ENCODE peak calls at places on chromosome 19, in eight cellular contexts. T, I, F, M, R, N, Y and E are unnamed samples.
A peak's percentile ranks its signal among the peaks of the same experiment; 100 is the strongest.

GRCh38 chr19:50500060-50500752 is 10.8 kb downstream of the JOSD2 start:
- DNase-seq in T (peak; percentile 84), I (no peak), F (no peak), M (no peak), R (no peak), N (no peak), Y (no peak), E (no peak)

GRCh38 chr19:13103961-13104847 is 1.5 kb upstream of the LYL1 start:
- DNase-seq in T (no peak), I (no peak), F (no peak), M (no peak), R (peak; percentile 69), N (no peak), Y (peak; percentile 51), E (no peak)

GRCh38 chr19:31261651-31262331 is 87.4 kb downstream of the TSHZ3 start:
- DNase-seq in T (no peak), I (peak; percentile 8), F (peak; percentile 91), M (no peak), R (no peak), N (no peak), Y (no peak), E (peak; percentile 83)

GRCh38 chr19:47514151-47514868 is 553 bp downstream of the NAPA start:
- DNase-seq in T (no peak), I (no peak), F (no peak), M (no peak), R (no peak), N (no peak), Y (peak; percentile 48), E (no peak)

GRCh38 chr19:33125929-33126388 is 6.0 kb upstream of the WDR88 start:
- DNase-seq in T (peak; percentile 16), I (peak; percentile 42), F (peak; percentile 75), M (no peak), R (no peak), N (peak; percentile 64), Y (peak; percentile 40), E (peak; percentile 66)

GRCh38 chr19:55196803-55197202 is 12.5 kb downstream of the PTPRH start:
- DNase-seq in T (no peak), I (no peak), F (no peak), M (no peak), R (no peak), N (no peak), Y (no peak), E (no peak)

GRCh38 chr19:39413903-39414608 is 1.6 kb downstream of the PLEKHG2 start:
- DNase-seq in T (no peak), I (no peak), F (peak; percentile 40), M (no peak), R (peak; percentile 54), N (peak; percentile 39), Y (peak; percentile 45), E (peak; percentile 40)

GRCh38 chr19:15260939-15261338 is 28.7 kb upstream of the EPHX3 start:
- DNase-seq in T (no peak), I (no peak), F (no peak), M (no peak), R (no peak), N (no peak), Y (no peak), E (peak; percentile 23)

GRCh38 chr19:47247308-47247990 is 8.9 kb upstream of the CCDC9 start:
- DNase-seq in T (peak; percentile 34), I (peak; percentile 49), F (peak; percentile 80), M (no peak), R (peak; percentile 78), N (peak; percentile 78), Y (peak; percentile 65), E (peak; percentile 79)

GRCh38 chr19:13020002-13020414 is 24.7 kb downstream of the NFIX start:
- DNase-seq in T (no peak), I (no peak), F (no peak), M (no peak), R (no peak), N (peak; percentile 52), Y (no peak), E (no peak)

GRCh38 chr19:2142173-2142829 is 9.1 kb downstream of the AP3D1 start:
- DNase-seq in T (no peak), I (no peak), F (no peak), M (no peak), R (no peak), N (no peak), Y (no peak), E (no peak)

GRCh38 chr19:11273989-11274388 is 11.7 kb upstream of the DOCK6 start:
- DNase-seq in T (no peak), I (no peak), F (no peak), M (no peak), R (no peak), N (no peak), Y (no peak), E (no peak)

GRCh38 chr19:30649934-30650614 is 277.9 kb downstream of the ZNF536 start:
- DNase-seq in T (no peak), I (no peak), F (peak; percentile 70), M (peak; percentile 12), R (no peak), N (peak; percentile 58), Y (no peak), E (peak; percentile 68)

GRCh38 chr19:33241530-33242101 is 16.0 kb upstream of the SLC7A10 start:
- DNase-seq in T (no peak), I (no peak), F (no peak), M (no peak), R (peak; percentile 68), N (peak; percentile 39), Y (no peak), E (no peak)

GRCh38 chr19:49422407-49423277 is 599 bp downstream of the PTH2 start:
- DNase-seq in T (no peak), I (no peak), F (peak; percentile 20), M (no peak), R (no peak), N (peak; percentile 39), Y (no peak), E (no peak)

GRCh38 chr19:47209323-47210179 is 21.4 kb downstream of the BBC3 start:
- DNase-seq in T (no peak), I (peak; percentile 57), F (peak; percentile 38), M (no peak), R (no peak), N (no peak), Y (no peak), E (peak; percentile 28)

GRCh38 chr19:45356760-45357444 is 13.5 kb downstream of the ERCC2 start:
- DNase-seq in T (no peak), I (no peak), F (no peak), M (no peak), R (no peak), N (no peak), Y (no peak), E (no peak)
- H3K4me3 ChIP-seq in T (no peak overlapping the region), I (no peak overlapping the region), F (no peak overlapping the region), M (no peak overlapping the region), R (no peak overlapping the region), N (no peak overlapping the region), Y (no peak overlapping the region), E (no peak overlapping the region)

GRCh38 chr19:35142531-35143230 is 374 bp upstream of the FXYD7 start:
- DNase-seq in T (no peak), I (no peak), F (peak; percentile 29), M (no peak), R (no peak), N (no peak), Y (no peak), E (no peak)

GRCh38 chr19:35144259-35144599 is 1.2 kb downstream of the FXYD7 start:
- DNase-seq in T (no peak), I (no peak), F (no peak), M (no peak), R (no peak), N (no peak), Y (no peak), E (no peak)

GRCh38 chr19:35144600-35145436 is 1.8 kb downstream of the FXYD7 start:
- DNase-seq in T (no peak), I (no peak), F (no peak), M (no peak), R (no peak), N (no peak), Y (no peak), E (no peak)

GRCh38 chr19:35143231-35143715 is at the start of gene FXYD7:
- DNase-seq in T (no peak), I (no peak), F (no peak), M (no peak), R (no peak), N (no peak), Y (no peak), E (no peak)

GRCh38 chr19:35143818-35144217 is 763 bp downstream of the FXYD7 start:
- DNase-seq in T (no peak), I (no peak), F (no peak), M (no peak), R (no peak), N (no peak), Y (no peak), E (no peak)
- TF ChIP-seq CTCF in T (no peak), I (no peak), F (no peak), M (no peak), R (no peak), N (no peak), Y (no peak), E (no peak)

GRCh38 chr19:17391371-17392151 is 2.4 kb downstream of the CCDC194 start:
- DNase-seq in T (no peak), I (no peak), F (no peak), M (no peak), R (no peak), N (no peak), Y (peak; percentile 39), E (no peak)
- H3K4me3 ChIP-seq in T (peak overlapping the region; percentile 56), I (peak overlapping the region; percentile 53), F (peak overlapping the region; percentile 41), M (peak overlapping the region; percentile 51), R (peak overlapping the region; percentile 3), N (peak overlapping the region; percentile 37), Y (peak overlapping the region; percentile 52), E (peak overlapping the region; percentile 50)

DNA sequence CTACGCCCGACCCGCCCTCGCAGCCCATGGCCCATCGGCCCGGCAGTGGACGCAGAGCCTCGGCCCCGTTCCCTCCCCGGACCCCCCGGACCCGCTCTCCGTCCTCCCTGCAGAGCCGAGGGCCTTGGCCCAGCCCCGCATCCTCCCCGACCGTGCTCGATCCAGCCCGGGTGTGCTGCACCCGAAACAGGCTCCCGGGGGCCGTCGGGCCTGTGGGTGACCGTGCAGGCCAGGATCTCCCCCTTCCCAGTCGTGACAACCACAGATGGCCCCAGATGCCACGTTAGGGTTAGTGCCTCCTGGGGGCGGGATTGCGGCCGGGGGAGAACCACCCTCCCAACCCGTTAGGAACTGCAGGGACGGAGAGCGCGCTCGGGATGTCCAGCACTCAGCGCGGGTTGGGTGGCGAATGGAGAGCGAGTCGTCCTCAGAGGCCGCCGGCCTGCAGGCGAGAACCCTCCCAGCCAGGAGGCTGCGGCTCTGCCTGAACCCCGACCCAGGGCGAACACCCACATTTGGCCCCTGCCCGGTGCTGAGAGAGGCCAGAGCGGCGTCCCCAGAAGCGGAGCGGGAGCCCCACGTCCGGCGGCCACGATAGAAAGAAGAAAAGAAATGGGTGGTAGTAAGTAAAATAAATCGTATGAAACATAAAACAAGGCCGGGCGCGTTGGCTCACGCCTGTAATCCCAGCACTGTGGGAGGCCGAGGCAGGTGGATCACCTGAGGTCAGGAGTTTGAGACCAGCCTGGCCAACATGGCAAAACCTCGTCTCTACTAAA is 6.7 kb upstream of the MADCAM1 start:
- DNase-seq in T (no peak), I (no peak), F (peak; percentile 33), M (no peak), R (no peak), N (peak; percentile 30), Y (no peak), E (peak; percentile 59)
- TF ChIP-seq CTCF in T (no peak), I (no peak), F (no peak), M (peak; percentile 6), R (no peak), N (no peak), Y (no peak), E (peak; percentile 7)